ENCODE peak calls at places on chromosomes 16 and 17, in ten cellular contexts. I, N, L, H, A, J, Y, E, T and G are unnamed samples.

GRCh38 chr16:57810197-57811024 is 8.1 kb upstream of the KIFC3 start:
- DNase-seq in I (no peak), N (peak), L (peak), H (peak), A (peak), J (peak), Y (peak), E (peak), T (peak), G (peak)

GRCh38 chr17:60851181-60851580 is 173.5 kb downstream of the BCAS3 start:
- DNase-seq in I (no peak), N (peak), L (no peak), H (no peak), A (no peak), J (no peak), Y (no peak), E (no peak), T (no peak), G (no peak)

GRCh38 chr16:70437582-70438324 is 1.1 kb downstream of the ST3GAL2 start:
- DNase-seq in I (no peak), N (peak), L (no peak), H (no peak), A (no peak), J (peak), Y (peak), E (peak), T (no peak), G (no peak)

GRCh38 chr17:60817187-60817586 is 139.5 kb downstream of the BCAS3 start:
- DNase-seq in I (no peak), N (no peak), L (no peak), H (no peak), A (peak), J (peak), Y (peak), E (peak), T (no peak), G (peak)

GRCh38 chr16:27408012-27408601 is 6.1 kb downstream of the IL21R start:
- DNase-seq in I (no peak), N (no peak), L (no peak), H (no peak), A (no peak), J (peak), Y (peak), E (peak), T (no peak), G (no peak)

GRCh38 chr17:7839199-7839889 is 5.3 kb downstream of the KDM6B start:
- DNase-seq in I (no peak), N (no peak), L (no peak), H (no peak), A (no peak), J (no peak), Y (no peak), E (no peak), T (no peak), G (no peak)

GRCh38 chr16:2224183-2224486 is 744 bp downstream of the E4F1 start:
- DNase-seq in I (no peak), N (no peak), L (no peak), H (no peak), A (no peak), J (no peak), Y (peak), E (peak), T (no peak), G (no peak)

GRCh38 chr16:14289692-14290340 is 218.7 kb downstream of the MRTFB start:
- DNase-seq in I (no peak), N (peak), L (no peak), H (no peak), A (no peak), J (peak), Y (peak), E (no peak), T (no peak), G (no peak)

GRCh38 chr16:26391833-26392232 is 674.9 kb upstream of the C16orf82 start:
- DNase-seq in I (no peak), N (peak), L (no peak), H (no peak), A (no peak), J (no peak), Y (no peak), E (no peak), T (no peak), G (no peak)

GRCh38 chr17:4934173-4934979 is 2.3 kb downstream of the GP1BA start:
- DNase-seq in I (no peak), N (peak), L (no peak), H (peak), A (no peak), J (peak), Y (peak), E (peak), T (no peak), G (no peak)

GRCh38 chr16:57026778-57027062 is 37.4 kb downstream of the NLRC5 start:
- DNase-seq in I (no peak), N (no peak), L (no peak), H (no peak), A (no peak), J (no peak), Y (no peak), E (no peak), T (no peak), G (no peak)

GRCh38 chr16:15539197-15539596 is 103.8 kb downstream of the MARF1 start:
- DNase-seq in I (no peak), N (peak), L (no peak), H (no peak), A (no peak), J (no peak), Y (no peak), E (no peak), T (no peak), G (no peak)

GRCh38 chr16:82329504-82330192 is 159.6 kb upstream of the MPHOSPH6 start:
- DNase-seq in I (no peak), N (peak), L (no peak), H (no peak), A (no peak), J (no peak), Y (no peak), E (no peak), T (no peak), G (no peak)

GRCh38 chr17:3603119-3603869 is 5.9 kb downstream of the TRPV1 start:
- DNase-seq in I (no peak), N (no peak), L (no peak), H (no peak), A (peak), J (peak), Y (peak), E (peak), T (no peak), G (no peak)

GRCh38 chr17:51613255-51613654 is 352.9 kb downstream of the UTP18 start:
- DNase-seq in I (no peak), N (no peak), L (no peak), H (no peak), A (no peak), J (no peak), Y (no peak), E (no peak), T (no peak), G (no peak)

GRCh38 chr17:61411114-61411943 is 11.7 kb downstream of the TBX2 start:
- DNase-seq in I (peak), N (peak), L (peak), H (peak), A (no peak), J (peak), Y (peak), E (peak), T (no peak), G (no peak)

GRCh38 chr17:31275126-31275525 is 21.9 kb downstream of the OMG start:
- DNase-seq in I (no peak), N (no peak), L (no peak), H (no peak), A (no peak), J (peak), Y (peak), E (no peak), T (no peak), G (no peak)

GRCh38 chr16:50838885-50839284 is 97.0 kb downstream of the CYLD start:
- DNase-seq in I (no peak), N (no peak), L (no peak), H (no peak), A (no peak), J (no peak), Y (no peak), E (no peak), T (no peak), G (no peak)

GRCh38 chr17:45895304-45895968 is 1.1 kb downstream of the MAPT start:
- DNase-seq in I (no peak), N (peak), L (no peak), H (no peak), A (no peak), J (peak), Y (no peak), E (peak), T (no peak), G (no peak)

GRCh38 chr16:27486760-27487159 is 63.0 kb downstream of the GTF3C1 start:
- DNase-seq in I (no peak), N (no peak), L (no peak), H (no peak), A (no peak), J (no peak), Y (no peak), E (no peak), T (no peak), G (no peak)

GRCh38 chr16:27445502-27446175 is 43.7 kb downstream of the IL21R start:
- DNase-seq in I (peak), N (no peak), L (no peak), H (no peak), A (no peak), J (no peak), Y (no peak), E (no peak), T (no peak), G (no peak)

GRCh38 chr16:53341787-53342186 is 92.5 kb upstream of the RBL2 start:
- DNase-seq in I (no peak), N (no peak), L (no peak), H (no peak), A (no peak), J (no peak), Y (no peak), E (no peak), T (no peak), G (no peak)

GRCh38 chr17:81631482-81631881 is 5.4 kb downstream of the NPLOC4 start:
- DNase-seq in I (no peak), N (peak), L (no peak), H (peak), A (no peak), J (no peak), Y (no peak), E (no peak), T (no peak), G (no peak)

GRCh38 chr17:20094777-20095176 is 85.6 kb downstream of the SPECC1 start:
- DNase-seq in I (no peak), N (no peak), L (no peak), H (no peak), A (no peak), J (peak), Y (no peak), E (no peak), T (no peak), G (no peak)

GRCh38 chr17:42061641-42062487 is 11.5 kb upstream of the C17orf113 start:
- DNase-seq in I (no peak), N (no peak), L (no peak), H (no peak), A (no peak), J (no peak), Y (no peak), E (no peak), T (no peak), G (peak)

GRCh38 chr16:12259258-12259657 is 282.7 kb downstream of the SNX29 start:
- DNase-seq in I (no peak), N (no peak), L (no peak), H (no peak), A (no peak), J (no peak), Y (no peak), E (no peak), T (no peak), G (no peak)

GRCh38 chr17:77332981-77333685 is 192.4 kb downstream of the SEC14L1 start:
- DNase-seq in I (peak), N (no peak), L (no peak), H (no peak), A (no peak), J (peak), Y (peak), E (peak), T (peak), G (no peak)

GRCh38 chr17:46772013-46772878 is 46.2 kb downstream of the WNT3 start:
- DNase-seq in I (peak), N (peak), L (no peak), H (no peak), A (no peak), J (peak), Y (no peak), E (no peak), T (no peak), G (no peak)

GRCh38 chr16:46972971-46973456 is 460 bp downstream of the DNAJA2 start:
- DNase-seq in I (peak), N (peak), L (no peak), H (peak), A (no peak), J (peak), Y (no peak), E (peak), T (no peak), G (no peak)

GRCh38 chr16:87815567-87815966 is 49.8 kb upstream of the KLHDC4 start:
- DNase-seq in I (no peak), N (no peak), L (no peak), H (no peak), A (no peak), J (no peak), Y (no peak), E (no peak), T (no peak), G (no peak)

GRCh38 chr17:42849451-42850157 is 1.4 kb upstream of the AOC3 start:
- DNase-seq in I (peak), N (no peak), L (no peak), H (peak), A (no peak), J (no peak), Y (no peak), E (no peak), T (no peak), G (no peak)

GRCh38 chr17:1999557-2000251 is 25.4 kb downstream of the RTN4RL1 start:
- DNase-seq in I (peak), N (peak), L (no peak), H (peak), A (no peak), J (peak), Y (peak), E (peak), T (no peak), G (no peak)

GRCh38 chr17:27807567-27808470 is 7.5 kb upstream of the NOS2 start:
- DNase-seq in I (no peak), N (no peak), L (no peak), H (no peak), A (no peak), J (no peak), Y (no peak), E (no peak), T (no peak), G (no peak)

GRCh38 chr17:47188266-47188665 is 829 bp downstream of the CDC27 start:
- DNase-seq in I (no peak), N (peak), L (no peak), H (no peak), A (no peak), J (peak), Y (peak), E (peak), T (no peak), G (no peak)

GRCh38 chr17:50015146-50015545 is 20.1 kb upstream of the DLX3 start:
- DNase-seq in I (no peak), N (no peak), L (no peak), H (no peak), A (no peak), J (no peak), Y (no peak), E (no peak), T (no peak), G (no peak)

GRCh38 chr16:68417711-68418301 is 30.5 kb downstream of the SMPD3 start:
- DNase-seq in I (peak), N (no peak), L (no peak), H (no peak), A (no peak), J (no peak), Y (no peak), E (peak), T (no peak), G (peak)

GRCh38 chr17:40345161-40346034 is 19.1 kb downstream of the GJD3 start:
- DNase-seq in I (peak), N (peak), L (no peak), H (peak), A (no peak), J (peak), Y (peak), E (peak), T (no peak), G (no peak)

GRCh38 chr17:48612854-48613691 is 2.0 kb downstream of the HOXB8 start:
- DNase-seq in I (no peak), N (peak), L (no peak), H (no peak), A (no peak), J (no peak), Y (peak), E (peak), T (no peak), G (no peak)

GRCh38 chr17:9566067-9566466 is 9.6 kb downstream of the STX8 start:
- DNase-seq in I (no peak), N (no peak), L (no peak), H (no peak), A (no peak), J (no peak), Y (no peak), E (peak), T (no peak), G (no peak)

GRCh38 chr17:36482611-36483504 is 3.6 kb upstream of the ZNHIT3 start:
- DNase-seq in I (peak), N (peak), L (peak), H (peak), A (no peak), J (peak), Y (peak), E (peak), T (peak), G (no peak)
- H3K4me3 ChIP-seq in I (peak), N (peak), L (peak), H (peak), A (peak), J (peak), Y (peak), E (peak), T (peak), G (peak)

GRCh38 chr16:6970171-6970857 is 362.3 kb upstream of the RBFOX1 start:
- DNase-seq in I (no peak), N (no peak), L (no peak), H (no peak), A (no peak), J (no peak), Y (no peak), E (no peak), T (no peak), G (no peak)

GRCh38 chr16:6967796-6968195 is 364.8 kb upstream of the RBFOX1 start:
- DNase-seq in I (no peak), N (no peak), L (no peak), H (no peak), A (no peak), J (no peak), Y (no peak), E (no peak), T (no peak), G (no peak)

GRCh38 chr16:6966925-6967324 is 365.7 kb upstream of the RBFOX1 start:
- DNase-seq in I (no peak), N (no peak), L (no peak), H (no peak), A (no peak), J (no peak), Y (no peak), E (no peak), T (no peak), G (no peak)

GRCh38 chr16:6964679-6965078 is 368.0 kb upstream of the RBFOX1 start:
- DNase-seq in I (no peak), N (no peak), L (no peak), H (no peak), A (no peak), J (no peak), Y (no peak), E (no peak), T (no peak), G (no peak)

DNA sequence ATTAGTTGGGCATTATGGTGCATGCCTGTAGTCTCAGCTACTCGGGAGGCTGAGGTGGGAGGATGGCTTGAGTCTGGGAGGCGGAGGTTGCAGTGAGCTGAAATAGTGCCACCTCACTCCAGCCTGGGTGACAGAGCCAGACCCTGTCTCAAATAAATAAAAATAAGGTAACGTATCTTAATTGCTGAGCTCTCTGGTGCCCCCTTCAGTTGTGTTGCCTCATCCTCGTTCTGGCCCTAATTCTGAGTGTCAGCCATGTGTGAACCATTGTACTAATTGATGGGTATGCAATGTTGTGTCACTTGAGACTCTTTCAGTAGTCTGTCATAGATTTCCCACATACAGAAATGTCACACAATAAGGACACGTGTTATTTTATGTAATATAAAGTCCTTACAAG is 363.1 kb upstream of the RBFOX1 start:
- DNase-seq in I (no peak), N (peak), L (no peak), H (no peak), A (no peak), J (no peak), Y (no peak), E (no peak), T (no peak), G (no peak)
- TF ChIP-seq CTCF in I (no peak), N (peak), L (no peak), H (no peak), A (no peak), J (no peak), Y (no peak), E (no peak), T (no peak), G (no peak)

DNA sequence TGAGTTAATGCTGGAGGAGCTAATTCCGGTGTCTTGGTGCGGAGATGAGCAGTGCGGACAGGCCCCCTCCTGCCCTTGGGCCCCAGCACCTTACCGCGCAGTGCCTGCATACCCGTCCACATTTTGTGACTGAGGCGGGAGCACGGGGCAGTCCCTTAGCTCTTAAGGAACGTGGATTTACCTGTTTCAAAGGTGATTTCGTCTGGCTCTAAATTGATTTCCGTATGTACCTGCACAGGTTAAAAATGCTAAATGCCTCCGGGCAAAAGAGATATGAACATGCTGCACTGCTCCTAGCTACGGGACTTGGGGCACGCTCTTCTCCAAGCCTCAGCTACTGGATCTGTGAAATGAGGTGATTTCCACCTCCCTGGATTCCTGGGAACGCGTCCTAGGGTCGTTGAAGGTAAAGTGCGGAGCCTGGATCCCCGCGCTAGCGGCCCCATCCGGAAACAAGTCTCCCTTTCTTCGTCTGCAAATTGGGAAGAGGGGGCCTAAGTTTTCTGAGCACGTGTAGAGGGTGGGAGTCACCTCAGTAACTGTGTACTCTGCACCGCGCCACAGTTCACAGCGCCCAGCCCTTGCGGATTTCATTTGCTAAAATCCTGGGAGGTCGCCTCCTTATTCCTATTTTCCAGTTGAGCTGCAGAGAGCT is 669 bp upstream of the CRISPLD2 start:
- DNase-seq in I (no peak), N (peak), L (no peak), H (no peak), A (no peak), J (no peak), Y (no peak), E (no peak), T (no peak), G (no peak)
- H3K4me3 ChIP-seq in I (peak), N (peak), L (peak), H (no peak), A (peak), J (peak), Y (peak), E (no peak), T (no peak), G (peak)

GRCh38 chr16:66899945-66900688 is 18.6 kb downstream of the CDH16 start:
- DNase-seq in I (peak), N (peak), L (no peak), H (peak), A (no peak), J (peak), Y (peak), E (peak), T (peak), G (no peak)

GRCh38 chr16:66902648-66903543 is 15.8 kb downstream of the CDH16 start:
- DNase-seq in I (no peak), N (no peak), L (no peak), H (no peak), A (no peak), J (no peak), Y (no peak), E (no peak), T (no peak), G (no peak)

GRCh38 chr16:66903544-66904427 is 14.9 kb downstream of the CDH16 start:
- DNase-seq in I (no peak), N (no peak), L (no peak), H (peak), A (no peak), J (no peak), Y (no peak), E (no peak), T (no peak), G (no peak)

GRCh38 chr16:66900721-66901441 is 17.8 kb downstream of the CDH16 start:
- DNase-seq in I (peak), N (no peak), L (no peak), H (no peak), A (no peak), J (no peak), Y (no peak), E (no peak), T (no peak), G (no peak)

DNA sequence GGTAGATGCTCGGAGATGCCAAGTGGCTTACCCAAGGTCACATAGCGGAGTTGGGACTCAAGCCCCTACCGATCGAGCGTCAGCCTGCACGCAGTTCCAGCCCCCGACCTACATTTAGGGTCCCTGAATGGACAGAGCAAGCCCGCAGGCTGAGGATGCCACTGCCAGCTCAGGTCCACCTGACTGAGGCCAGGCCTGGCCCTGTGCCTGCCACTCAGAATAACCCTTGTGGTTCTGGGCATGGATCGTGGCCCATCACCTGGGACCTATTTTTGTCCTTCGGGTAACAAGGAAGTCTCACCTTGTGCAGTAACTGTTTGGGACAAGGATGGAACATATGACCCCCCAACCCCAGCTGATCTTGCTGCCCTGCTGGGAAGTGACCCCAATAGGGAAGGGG is 17.1 kb downstream of the CDH16 start:
- DNase-seq in I (no peak), N (no peak), L (no peak), H (no peak), A (no peak), J (no peak), Y (no peak), E (no peak), T (no peak), G (no peak)
- TF ChIP-seq CTCF in I (no peak), N (no peak), L (no peak), H (no peak), A (no peak), J (no peak), Y (no peak), E (no peak), T (no peak), G (no peak)